ENCODE peak calls at places on chromosomes 12 and 14, in eight cellular contexts. One of them, this sample, is unnamed.

GRCh38 chr12:9756756-9757155 is 3.9 kb downstream of the CD69 start:
- DNase-seq in sigmoid colon: no peak
- DNase-seq in stomach: no peak
- DNase-seq in HCT116: no peak
- DNase-seq in spleen: no peak
- DNase-seq in HepG2: no peak
- DNase-seq in endothelial cell of umbilical vein: no peak
- DNase-seq in vagina: no peak
- DNase-seq in this sample: no peak

GRCh38 chr12:50059440-50060119 is 2.2 kb downstream of the ASIC1 start:
- DNase-seq in sigmoid colon: no peak
- DNase-seq in stomach: no peak
- DNase-seq in HCT116: no peak
- DNase-seq in spleen: no peak
- DNase-seq in HepG2: no peak
- DNase-seq in endothelial cell of umbilical vein: no peak
- DNase-seq in vagina: no peak
- DNase-seq in this sample: no peak

GRCh38 chr12:15599266-15600037 is 189.7 kb downstream of the EPS8 start:
- DNase-seq in sigmoid colon: no peak
- DNase-seq in stomach: no peak
- DNase-seq in HCT116: no peak
- DNase-seq in spleen: no peak
- DNase-seq in HepG2: no peak
- DNase-seq in endothelial cell of umbilical vein: peak; percentile 87
- DNase-seq in vagina: no peak
- DNase-seq in this sample: peak; percentile 35

GRCh38 chr14:66228267-66228970 is 257.8 kb upstream of the CCDC196 start:
- DNase-seq in sigmoid colon: no peak
- DNase-seq in stomach: no peak
- DNase-seq in HCT116: peak; percentile 3
- DNase-seq in spleen: no peak
- DNase-seq in HepG2: no peak
- DNase-seq in endothelial cell of umbilical vein: no peak
- DNase-seq in vagina: no peak
- DNase-seq in this sample: no peak

GRCh38 chr14:94390372-94391086 is 2.1 kb upstream of the SERPINA1 start:
- DNase-seq in sigmoid colon: peak; percentile 72
- DNase-seq in stomach: peak; percentile 83
- DNase-seq in HCT116: no peak
- DNase-seq in spleen: peak; percentile 94
- DNase-seq in HepG2: no peak
- DNase-seq in endothelial cell of umbilical vein: no peak
- DNase-seq in vagina: no peak
- DNase-seq in this sample: no peak

GRCh38 chr14:75630695-75631452 is 29.8 kb downstream of the ERG28 start:
- DNase-seq in sigmoid colon: no peak
- DNase-seq in stomach: no peak
- DNase-seq in HCT116: no peak
- DNase-seq in spleen: no peak
- DNase-seq in HepG2: no peak
- DNase-seq in endothelial cell of umbilical vein: no peak
- DNase-seq in vagina: no peak
- DNase-seq in this sample: no peak

GRCh38 chr12:12079291-12079690 is 8.6 kb downstream of the BCL2L14 start:
- DNase-seq in sigmoid colon: no peak
- DNase-seq in stomach: no peak
- DNase-seq in HCT116: no peak
- DNase-seq in spleen: no peak
- DNase-seq in HepG2: no peak
- DNase-seq in endothelial cell of umbilical vein: no peak
- DNase-seq in vagina: peak; percentile 72
- DNase-seq in this sample: no peak

GRCh38 chr12:41856228-41856627 is 288.4 kb downstream of the GXYLT1 start:
- DNase-seq in sigmoid colon: no peak
- DNase-seq in stomach: no peak
- DNase-seq in HCT116: no peak
- DNase-seq in spleen: no peak
- DNase-seq in HepG2: no peak
- DNase-seq in endothelial cell of umbilical vein: no peak
- DNase-seq in vagina: no peak
- DNase-seq in this sample: no peak

GRCh38 chr14:38065101-38065762 is 142.5 kb upstream of the SSTR1 start:
- DNase-seq in sigmoid colon: no peak
- DNase-seq in stomach: no peak
- DNase-seq in HCT116: no peak
- DNase-seq in spleen: no peak
- DNase-seq in HepG2: no peak
- DNase-seq in endothelial cell of umbilical vein: no peak
- DNase-seq in vagina: no peak
- DNase-seq in this sample: no peak

GRCh38 chr14:73026243-73026844 is 562 bp downstream of the ZFYVE1 start:
- DNase-seq in sigmoid colon: no peak
- DNase-seq in stomach: no peak
- DNase-seq in HCT116: no peak
- DNase-seq in spleen: no peak
- DNase-seq in HepG2: no peak
- DNase-seq in endothelial cell of umbilical vein: no peak
- DNase-seq in vagina: no peak
- DNase-seq in this sample: no peak

GRCh38 chr14:68628605-68629310 is 164.1 kb downstream of the ZFP36L1 start:
- DNase-seq in sigmoid colon: no peak
- DNase-seq in stomach: peak; percentile 79
- DNase-seq in HCT116: no peak
- DNase-seq in spleen: no peak
- DNase-seq in HepG2: peak; percentile 19
- DNase-seq in endothelial cell of umbilical vein: no peak
- DNase-seq in vagina: peak; percentile 86
- DNase-seq in this sample: no peak

GRCh38 chr14:68848253-68848652 is 55.4 kb upstream of the ZFP36L1 start:
- DNase-seq in sigmoid colon: no peak
- DNase-seq in stomach: no peak
- DNase-seq in HCT116: no peak
- DNase-seq in spleen: no peak
- DNase-seq in HepG2: no peak
- DNase-seq in endothelial cell of umbilical vein: no peak
- DNase-seq in vagina: no peak
- DNase-seq in this sample: no peak

GRCh38 chr14:104723651-104724406 is at the start of gene ADSS1:
- DNase-seq in sigmoid colon: no peak
- DNase-seq in stomach: peak; percentile 68
- DNase-seq in HCT116: no peak
- DNase-seq in spleen: peak; percentile 93
- DNase-seq in HepG2: peak; percentile 24
- DNase-seq in endothelial cell of umbilical vein: peak; percentile 46
- DNase-seq in vagina: no peak
- DNase-seq in this sample: no peak

GRCh38 chr12:49187184-49187583 is 1.7 kb downstream of the TUBA1A start:
- DNase-seq in sigmoid colon: peak; percentile 81
- DNase-seq in stomach: no peak
- DNase-seq in HCT116: no peak
- DNase-seq in spleen: no peak
- DNase-seq in HepG2: no peak
- DNase-seq in endothelial cell of umbilical vein: peak; percentile 50
- DNase-seq in vagina: no peak
- DNase-seq in this sample: no peak

DNA sequence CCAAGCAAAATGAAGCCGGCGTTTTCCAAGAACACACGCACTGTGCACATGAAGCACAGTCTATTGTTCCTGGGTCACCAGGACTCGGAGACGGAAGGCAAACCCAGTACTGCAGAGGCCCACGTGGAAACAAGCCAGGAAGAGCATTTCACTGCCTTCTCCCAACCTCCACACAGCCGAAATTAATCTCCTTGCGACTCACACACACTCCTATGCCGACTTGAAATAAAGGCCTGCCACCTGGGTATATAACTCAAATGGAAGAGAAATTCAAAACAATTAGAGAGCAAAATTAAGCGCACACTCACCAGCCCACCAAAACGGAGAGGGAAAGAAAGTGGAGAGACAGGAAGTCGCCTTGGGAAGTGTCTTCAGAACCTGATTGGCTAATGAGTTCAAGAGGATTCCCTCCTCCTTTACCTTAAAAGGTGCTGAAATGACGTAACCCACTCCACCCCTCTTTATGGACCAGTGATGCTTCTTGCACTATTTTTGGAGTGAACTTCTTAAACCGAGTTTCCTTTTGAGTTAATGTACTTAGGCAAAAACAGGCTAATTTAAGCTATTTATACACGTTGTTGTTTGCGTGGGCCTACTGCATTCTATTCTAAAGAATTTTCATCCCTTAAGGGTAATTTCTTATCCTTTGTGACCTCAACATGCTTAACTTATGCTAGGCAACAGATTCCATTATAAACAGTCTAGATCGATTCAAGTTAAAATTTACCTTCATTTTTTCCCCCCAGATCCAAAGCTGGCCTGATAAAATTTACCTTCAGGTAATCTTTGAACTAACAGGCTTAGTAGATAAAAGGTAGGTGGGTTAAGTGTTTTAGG is at the start of gene CCNB1IP1:
- DNase-seq in sigmoid colon: peak; percentile 86
- DNase-seq in stomach: peak; percentile 44
- DNase-seq in HCT116: peak; percentile 91
- DNase-seq in spleen: no peak
- DNase-seq in HepG2: peak; percentile 94
- DNase-seq in endothelial cell of umbilical vein: peak; percentile 87
- DNase-seq in vagina: peak; percentile 92
- DNase-seq in this sample: peak; percentile 89
- TF ChIP-seq POLR2AphosphoS5 in sigmoid colon: peak; percentile 86
- TF ChIP-seq POLR2AphosphoS5 in stomach: peak; percentile 71
- TF ChIP-seq POLR2AphosphoS5 in HCT116: peak; percentile 77
- TF ChIP-seq POLR2AphosphoS5 in spleen: no peak
- TF ChIP-seq POLR2AphosphoS5 in HepG2: peak; percentile 98
- TF ChIP-seq POLR2AphosphoS5 in endothelial cell of umbilical vein: peak; percentile 29
- TF ChIP-seq POLR2AphosphoS5 in vagina: peak; percentile 50
- TF ChIP-seq POLR2AphosphoS5 in this sample: peak; percentile 96

DNA sequence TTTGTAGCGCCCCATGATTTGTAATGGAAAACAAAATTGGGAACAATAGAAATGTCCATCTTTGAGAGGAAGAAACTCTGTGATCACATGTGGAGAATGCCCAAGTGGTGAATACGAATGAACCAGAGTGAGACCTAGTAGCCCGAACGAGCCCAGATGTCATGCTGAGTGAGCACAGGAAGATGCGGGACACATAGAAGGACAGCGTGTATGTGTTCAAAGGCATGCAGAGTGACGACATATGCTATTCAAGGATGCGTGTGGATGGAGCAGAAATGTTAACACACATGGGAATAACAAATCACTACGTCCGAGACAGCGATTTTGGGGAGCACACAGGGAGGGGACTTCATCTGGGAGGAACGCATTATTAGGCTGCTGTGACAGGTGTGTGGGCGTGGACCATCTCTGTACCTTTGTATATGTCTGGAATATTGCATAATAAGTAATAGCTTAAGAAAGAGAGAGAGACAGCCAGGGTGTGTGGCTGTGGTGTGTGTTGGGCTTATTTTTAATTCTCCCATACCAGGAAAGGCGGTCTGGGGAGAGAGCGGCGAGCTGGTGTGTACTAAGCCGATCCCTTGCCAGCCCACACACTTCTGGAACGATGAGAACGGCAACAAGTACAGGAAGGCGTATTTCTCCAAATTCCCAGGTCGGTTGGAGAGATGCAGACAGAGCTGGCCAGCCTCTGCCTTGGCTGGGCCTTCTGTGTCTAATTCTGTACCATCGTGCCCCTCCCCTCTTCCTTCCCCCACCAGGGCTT is 63.8 kb downstream of the AACS start:
- DNase-seq in sigmoid colon: no peak
- DNase-seq in stomach: no peak
- DNase-seq in HCT116: no peak
- DNase-seq in spleen: no peak
- DNase-seq in HepG2: no peak
- DNase-seq in endothelial cell of umbilical vein: no peak
- DNase-seq in vagina: no peak
- DNase-seq in this sample: no peak
- H3K9me3 ChIP-seq in sigmoid colon: no peaks in the 10 kb centered on the region
- H3K9me3 ChIP-seq in stomach: no peaks in the 10 kb centered on the region
- H3K9me3 ChIP-seq in HCT116: no peaks in the 10 kb centered on the region
- H3K9me3 ChIP-seq in spleen: no peaks in the 10 kb centered on the region
- H3K9me3 ChIP-seq in HepG2: no peaks in the 10 kb centered on the region
- H3K9me3 ChIP-seq in endothelial cell of umbilical vein: no peaks in the 10 kb centered on the region
- H3K9me3 ChIP-seq in vagina: no peaks in the 10 kb centered on the region
- H3K9me3 ChIP-seq in this sample: no peaks in the 10 kb centered on the region

GRCh38 chr12:29725587-29726320 is 58.0 kb downstream of the TMTC1 start:
- DNase-seq in sigmoid colon: peak; percentile 72
- DNase-seq in stomach: no peak
- DNase-seq in HCT116: no peak
- DNase-seq in spleen: no peak
- DNase-seq in HepG2: no peak
- DNase-seq in endothelial cell of umbilical vein: peak; percentile 84
- DNase-seq in vagina: no peak
- DNase-seq in this sample: no peak
- TF ChIP-seq POLR2AphosphoS5 in sigmoid colon: peak; percentile 16
- TF ChIP-seq POLR2AphosphoS5 in stomach: no peak
- TF ChIP-seq POLR2AphosphoS5 in HCT116: no peak
- TF ChIP-seq POLR2AphosphoS5 in spleen: no peak
- TF ChIP-seq POLR2AphosphoS5 in HepG2: no peak
- TF ChIP-seq POLR2AphosphoS5 in endothelial cell of umbilical vein: no peak
- TF ChIP-seq POLR2AphosphoS5 in vagina: no peak
- TF ChIP-seq POLR2AphosphoS5 in this sample: no peak

GRCh38 chr12:133135747-133136146 is 5.3 kb downstream of the ZNF10 start:
- DNase-seq in sigmoid colon: no peak
- DNase-seq in stomach: no peak
- DNase-seq in HCT116: no peak
- DNase-seq in spleen: no peak
- DNase-seq in HepG2: no peak
- DNase-seq in endothelial cell of umbilical vein: no peak
- DNase-seq in vagina: no peak
- DNase-seq in this sample: no peak

GRCh38 chr12:133129368-133130037 is 571 bp downstream of the ZNF891 start:
- DNase-seq in sigmoid colon: no peak
- DNase-seq in stomach: no peak
- DNase-seq in HCT116: no peak
- DNase-seq in spleen: peak; percentile 75
- DNase-seq in HepG2: peak; percentile 2
- DNase-seq in endothelial cell of umbilical vein: no peak
- DNase-seq in vagina: no peak
- DNase-seq in this sample: no peak

GRCh38 chr12:133130038-133130807 is at the start of the genes ZNF10 and ZNF891:
- DNase-seq in sigmoid colon: peak; percentile 98
- DNase-seq in stomach: peak; percentile 97
- DNase-seq in HCT116: no peak
- DNase-seq in spleen: peak; percentile 99
- DNase-seq in HepG2: peak; percentile 90
- DNase-seq in endothelial cell of umbilical vein: peak; percentile 99
- DNase-seq in vagina: peak; percentile 95
- DNase-seq in this sample: peak; percentile 47

GRCh38 chr12:133130808-133131128 is 341 bp downstream of the ZNF10 start:
- DNase-seq in sigmoid colon: peak; percentile 67
- DNase-seq in stomach: peak; percentile 32
- DNase-seq in HCT116: no peak
- DNase-seq in spleen: peak; percentile 87
- DNase-seq in HepG2: no peak
- DNase-seq in endothelial cell of umbilical vein: no peak
- DNase-seq in vagina: no peak
- DNase-seq in this sample: no peak
- H3K9me3 ChIP-seq in sigmoid colon: peaks cover 35% of the 10 kb centered on the region
- H3K9me3 ChIP-seq in stomach: peaks cover 74% of the 10 kb centered on the region
- H3K9me3 ChIP-seq in HCT116: peaks cover 5% of the 10 kb centered on the region
- H3K9me3 ChIP-seq in spleen: peaks cover 80% of the 10 kb centered on the region
- H3K9me3 ChIP-seq in HepG2: peaks cover 56% of the 10 kb centered on the region
- H3K9me3 ChIP-seq in endothelial cell of umbilical vein: peaks cover 2% of the 10 kb centered on the region
- H3K9me3 ChIP-seq in vagina: peaks cover 37% of the 10 kb centered on the region
- H3K9me3 ChIP-seq in this sample: peaks cover 25% of the 10 kb centered on the region